ENCODE peak calls at places on chromosome 2, in ten cellular contexts. Z is GM19239; A is NCI-H446 treated with DMSO at 0.1 percent for 48 hours; S is mucosa of gallbladder; J is anterior cingulate cortex; Q is tibial artery; M is stimulated activated CD4-positive, alpha-beta T cell treated with anti-CD3 and anti-CD28 coated beads, Interleukin-2, amount 100 ng/mL, for 48 hours; O is heart left ventricle; D is small intestine; I is T follicular helper cell. R is an unnamed sample.

GRCh38 chr2:168293766-168294165 is 46.4 kb upstream of the STK39 start:
- DNase-seq in Z (no peak), A (no peak), S (no peak), J (no peak), Q (no peak), M (no peak), O (no peak), D (no peak), I (no peak), R (no peak)

GRCh38 chr2:18047896-18048657 is 169.6 kb downstream of the KCNS3 start:
- DNase-seq in Z (no peak), A (no peak), S (no peak), J (no peak), Q (no peak), M (no peak), O (no peak), D (no peak), I (no peak), R (no peak)

GRCh38 chr2:224904390-224904789 is 137.9 kb downstream of the DOCK10 start:
- DNase-seq in Z (no peak), A (no peak), S (no peak), J (no peak), Q (no peak), M (no peak), O (no peak), D (no peak), I (no peak), R (no peak)

GRCh38 chr2:191382801-191383200 is 137.6 kb downstream of the MYO1B start:
- DNase-seq in Z (no peak), A (no peak), S (peak; percentile 78), J (no peak), Q (no peak), M (no peak), O (peak; percentile 31), D (peak; percentile 87), I (no peak), R (no peak)

GRCh38 chr2:68172990-68173715 is 15.5 kb downstream of the PNO1 start:
- DNase-seq in Z (no peak), A (no peak), S (no peak), J (no peak), Q (no peak), M (no peak), O (no peak), D (no peak), I (no peak), R (no peak)

GRCh38 chr2:58336416-58336815 is 95.3 kb upstream of the FANCL start:
- DNase-seq in Z (no peak), A (peak; percentile 19), S (no peak), J (no peak), Q (no peak), M (no peak), O (no peak), D (no peak), I (no peak), R (peak; percentile 39)

GRCh38 chr2:43192939-43193651 is 33.3 kb downstream of the ZFP36L2 start:
- DNase-seq in Z (no peak), A (no peak), S (no peak), J (no peak), Q (no peak), M (no peak), O (no peak), D (no peak), I (no peak), R (no peak)

GRCh38 chr2:127103243-127104165 is 3.5 kb downstream of the BIN1 start:
- DNase-seq in Z (no peak), A (no peak), S (no peak), J (no peak), Q (peak; percentile 16), M (no peak), O (no peak), D (no peak), I (no peak), R (no peak)

GRCh38 chr2:219727771-219728429 is 100.5 kb downstream of the SLC4A3 start:
- DNase-seq in Z (no peak), A (no peak), S (no peak), J (no peak), Q (no peak), M (no peak), O (no peak), D (no peak), I (no peak), R (no peak)

GRCh38 chr2:171763602-171764001 is 76.3 kb downstream of the DYNC1I2 start:
- DNase-seq in Z (no peak), A (no peak), S (no peak), J (no peak), Q (no peak), M (no peak), O (no peak), D (no peak), I (no peak), R (no peak)

GRCh38 chr2:134301099-134301970 is 47.5 kb downstream of the MGAT5 start:
- DNase-seq in Z (no peak), A (peak; percentile 11), S (no peak), J (no peak), Q (no peak), M (no peak), O (peak; percentile 22), D (peak; percentile 35), I (no peak), R (no peak)

GRCh38 chr2:67600946-67601345 is 203.8 kb downstream of the ETAA1 start:
- DNase-seq in Z (no peak), A (no peak), S (no peak), J (no peak), Q (no peak), M (no peak), O (no peak), D (no peak), I (no peak), R (no peak)

GRCh38 chr2:212005077-212005671 is 533.4 kb downstream of the ERBB4 start:
- DNase-seq in Z (no peak), A (peak; percentile 64), S (no peak), J (no peak), Q (no peak), M (no peak), O (no peak), D (peak; percentile 29), I (no peak), R (no peak)

GRCh38 chr2:48856144-48856543 is 100.6 kb upstream of the LHCGR start:
- DNase-seq in Z (no peak), A (no peak), S (no peak), J (no peak), Q (no peak), M (no peak), O (no peak), D (no peak), I (no peak), R (no peak)

GRCh38 chr2:108932736-108933135 is 56.3 kb downstream of the EDAR start:
- DNase-seq in Z (no peak), A (no peak), S (no peak), J (no peak), Q (no peak), M (no peak), O (no peak), D (no peak), I (no peak), R (no peak)

GRCh38 chr2:194135463-194135862 is 1521.6 kb upstream of the SLC39A10 start:
- DNase-seq in Z (no peak), A (no peak), S (no peak), J (no peak), Q (no peak), M (no peak), O (no peak), D (no peak), I (no peak), R (no peak)

GRCh38 chr2:63654959-63655358 is 66.2 kb downstream of the MDH1 start:
- DNase-seq in Z (no peak), A (peak; percentile 92), S (no peak), J (no peak), Q (no peak), M (no peak), O (no peak), D (no peak), I (no peak), R (no peak)

GRCh38 chr2:68994864-68995263 is 18.1 kb upstream of the ANTXR1 start:
- DNase-seq in Z (no peak), A (no peak), S (no peak), J (no peak), Q (peak; percentile 63), M (no peak), O (no peak), D (no peak), I (no peak), R (no peak)

GRCh38 chr2:219419331-219420197 is 1.4 kb downstream of the DES start:
- DNase-seq in Z (no peak), A (no peak), S (no peak), J (no peak), Q (no peak), M (no peak), O (peak; percentile 81), D (no peak), I (no peak), R (no peak)

GRCh38 chr2:230640540-230641011 is 72.1 kb upstream of the CAB39 start:
- DNase-seq in Z (no peak), A (no peak), S (no peak), J (no peak), Q (no peak), M (no peak), O (no peak), D (no peak), I (no peak), R (no peak)

GRCh38 chr2:164514491-164514890 is 106.8 kb downstream of the GRB14 start:
- DNase-seq in Z (no peak), A (no peak), S (no peak), J (no peak), Q (no peak), M (no peak), O (no peak), D (no peak), I (no peak), R (no peak)

GRCh38 chr2:72153026-72153791 is 5.5 kb upstream of the CYP26B1 start:
- DNase-seq in Z (no peak), A (no peak), S (peak; percentile 7), J (no peak), Q (no peak), M (no peak), O (no peak), D (no peak), I (no peak), R (no peak)

GRCh38 chr2:37026050-37026449 is 58.1 kb downstream of the HEATR5B start:
- DNase-seq in Z (no peak), A (no peak), S (no peak), J (no peak), Q (no peak), M (no peak), O (no peak), D (no peak), I (no peak), R (no peak)

GRCh38 chr2:113012436-113013335 is 7.4 kb downstream of the IL36A start:
- DNase-seq in Z (no peak), A (no peak), S (no peak), J (no peak), Q (no peak), M (no peak), O (no peak), D (no peak), I (no peak), R (no peak)

GRCh38 chr2:101120124-101120996 is 30.8 kb downstream of the TBC1D8 start:
- DNase-seq in Z (no peak), A (no peak), S (peak; percentile 93), J (no peak), Q (peak; percentile 94), M (no peak), O (peak; percentile 73), D (peak; percentile 98), I (no peak), R (no peak)